ENCODE peak calls at places on chromosomes 16 and 17, in four cellular contexts. One of them, this sample, is unnamed.

GRCh38 chr17:29116652-29117439 is 63.4 kb downstream of the MYO18A start:
- DNase-seq in stimulated activated naive CD8-positive, alpha-beta T cell treated with anti-CD3 and anti-CD28 coated beads, Interleukin-15, amount 100 ng/mL, for 72 hours: peak; percentile 70
- DNase-seq in kidney epithelial cell: no peak
- DNase-seq in MCF 10A: peak; percentile 68
- DNase-seq in this sample: no peak

GRCh38 chr16:30551781-30552180 is 6.4 kb downstream of the ZNF764 start:
- DNase-seq in stimulated activated naive CD8-positive, alpha-beta T cell treated with anti-CD3 and anti-CD28 coated beads, Interleukin-15, amount 100 ng/mL, for 72 hours: peak; percentile 63
- DNase-seq in MCF 10A: no peak
- DNase-seq in kidney epithelial cell: no peak
- DNase-seq in this sample: no peak

GRCh38 chr17:40535438-40535837 is 29.8 kb downstream of the CCR7 start:
- DNase-seq in kidney epithelial cell: no peak
- DNase-seq in MCF 10A: no peak
- DNase-seq in stimulated activated naive CD8-positive, alpha-beta T cell treated with anti-CD3 and anti-CD28 coated beads, Interleukin-15, amount 100 ng/mL, for 72 hours: no peak
- DNase-seq in this sample: no peak

GRCh38 chr16:57147381-57148191 is 38.3 kb downstream of the PSME3IP1 start:
- DNase-seq in stimulated activated naive CD8-positive, alpha-beta T cell treated with anti-CD3 and anti-CD28 coated beads, Interleukin-15, amount 100 ng/mL, for 72 hours: no peak
- DNase-seq in MCF 10A: no peak
- DNase-seq in kidney epithelial cell: no peak
- DNase-seq in this sample: no peak

GRCh38 chr17:45314761-45315549 is 1.9 kb downstream of the MAP3K14 start:
- DNase-seq in stimulated activated naive CD8-positive, alpha-beta T cell treated with anti-CD3 and anti-CD28 coated beads, Interleukin-15, amount 100 ng/mL, for 72 hours: peak; percentile 38
- DNase-seq in MCF 10A: no peak
- DNase-seq in kidney epithelial cell: no peak
- DNase-seq in this sample: no peak

GRCh38 chr16:52366997-52367396 is 179.9 kb downstream of the TOX3 start:
- DNase-seq in kidney epithelial cell: no peak
- DNase-seq in MCF 10A: no peak
- DNase-seq in stimulated activated naive CD8-positive, alpha-beta T cell treated with anti-CD3 and anti-CD28 coated beads, Interleukin-15, amount 100 ng/mL, for 72 hours: no peak
- DNase-seq in this sample: no peak

GRCh38 chr17:19716108-19717030 is at the start of gene SLC47A2:
- DNase-seq in MCF 10A: peak; percentile 48
- DNase-seq in stimulated activated naive CD8-positive, alpha-beta T cell treated with anti-CD3 and anti-CD28 coated beads, Interleukin-15, amount 100 ng/mL, for 72 hours: no peak
- DNase-seq in kidney epithelial cell: peak; percentile 35
- DNase-seq in this sample: no peak

GRCh38 chr17:43132117-43132516 is 7.0 kb upstream of the BRCA1 start:
- DNase-seq in stimulated activated naive CD8-positive, alpha-beta T cell treated with anti-CD3 and anti-CD28 coated beads, Interleukin-15, amount 100 ng/mL, for 72 hours: no peak
- DNase-seq in kidney epithelial cell: no peak
- DNase-seq in MCF 10A: no peak
- DNase-seq in this sample: no peak

GRCh38 chr17:4508207-4508606 is 9.5 kb downstream of the SPNS2 start:
- DNase-seq in MCF 10A: no peak
- DNase-seq in kidney epithelial cell: no peak
- DNase-seq in stimulated activated naive CD8-positive, alpha-beta T cell treated with anti-CD3 and anti-CD28 coated beads, Interleukin-15, amount 100 ng/mL, for 72 hours: no peak
- DNase-seq in this sample: no peak

GRCh38 chr17:50155115-50155819 is 4.8 kb upstream of the PPP1R9B start:
- DNase-seq in stimulated activated naive CD8-positive, alpha-beta T cell treated with anti-CD3 and anti-CD28 coated beads, Interleukin-15, amount 100 ng/mL, for 72 hours: no peak
- DNase-seq in kidney epithelial cell: no peak
- DNase-seq in MCF 10A: peak; percentile 43
- DNase-seq in this sample: no peak

GRCh38 chr16:17379121-17379571 is 91.6 kb downstream of the XYLT1 start:
- DNase-seq in kidney epithelial cell: no peak
- DNase-seq in MCF 10A: no peak
- DNase-seq in stimulated activated naive CD8-positive, alpha-beta T cell treated with anti-CD3 and anti-CD28 coated beads, Interleukin-15, amount 100 ng/mL, for 72 hours: no peak
- DNase-seq in this sample: no peak

GRCh38 chr16:86205521-86206245 is 304.6 kb upstream of the FOXF1 start:
- DNase-seq in kidney epithelial cell: no peak
- DNase-seq in MCF 10A: no peak
- DNase-seq in stimulated activated naive CD8-positive, alpha-beta T cell treated with anti-CD3 and anti-CD28 coated beads, Interleukin-15, amount 100 ng/mL, for 72 hours: no peak
- DNase-seq in this sample: no peak

GRCh38 chr17:15436399-15437369 is 30.7 kb downstream of the CDRT4 start:
- DNase-seq in kidney epithelial cell: no peak
- DNase-seq in MCF 10A: peak; percentile 27
- DNase-seq in stimulated activated naive CD8-positive, alpha-beta T cell treated with anti-CD3 and anti-CD28 coated beads, Interleukin-15, amount 100 ng/mL, for 72 hours: peak; percentile 10
- DNase-seq in this sample: no peak

GRCh38 chr17:61904094-61904710 is 23.6 kb downstream of the INTS2 start:
- DNase-seq in stimulated activated naive CD8-positive, alpha-beta T cell treated with anti-CD3 and anti-CD28 coated beads, Interleukin-15, amount 100 ng/mL, for 72 hours: no peak
- DNase-seq in kidney epithelial cell: no peak
- DNase-seq in MCF 10A: no peak
- DNase-seq in this sample: no peak

GRCh38 chr17:8820311-8821010 is 21.3 kb upstream of the MFSD6L start:
- DNase-seq in MCF 10A: no peak
- DNase-seq in kidney epithelial cell: no peak
- DNase-seq in stimulated activated naive CD8-positive, alpha-beta T cell treated with anti-CD3 and anti-CD28 coated beads, Interleukin-15, amount 100 ng/mL, for 72 hours: no peak
- DNase-seq in this sample: no peak

GRCh38 chr17:9895923-9896322 is 9.1 kb downstream of the RCVRN start:
- DNase-seq in stimulated activated naive CD8-positive, alpha-beta T cell treated with anti-CD3 and anti-CD28 coated beads, Interleukin-15, amount 100 ng/mL, for 72 hours: no peak
- DNase-seq in MCF 10A: no peak
- DNase-seq in kidney epithelial cell: no peak
- DNase-seq in this sample: no peak

GRCh38 chr17:4725646-4726300 is 5.5 kb upstream of the MED11 start:
- DNase-seq in stimulated activated naive CD8-positive, alpha-beta T cell treated with anti-CD3 and anti-CD28 coated beads, Interleukin-15, amount 100 ng/mL, for 72 hours: no peak
- DNase-seq in kidney epithelial cell: no peak
- DNase-seq in MCF 10A: no peak
- DNase-seq in this sample: no peak

GRCh38 chr16:1010266-1010665 is 28.7 kb downstream of the SOX8 start:
- DNase-seq in MCF 10A: no peak
- DNase-seq in stimulated activated naive CD8-positive, alpha-beta T cell treated with anti-CD3 and anti-CD28 coated beads, Interleukin-15, amount 100 ng/mL, for 72 hours: no peak
- DNase-seq in kidney epithelial cell: no peak
- DNase-seq in this sample: no peak

GRCh38 chr17:41520821-41521521 is 2.3 kb upstream of the KRT15 start:
- DNase-seq in MCF 10A: peak; percentile 55
- DNase-seq in stimulated activated naive CD8-positive, alpha-beta T cell treated with anti-CD3 and anti-CD28 coated beads, Interleukin-15, amount 100 ng/mL, for 72 hours: no peak
- DNase-seq in kidney epithelial cell: no peak
- DNase-seq in this sample: no peak

GRCh38 chr16:25126820-25127232 is 15.3 kb downstream of the LCMT1 start:
- DNase-seq in MCF 10A: peak; percentile 86
- DNase-seq in kidney epithelial cell: no peak
- DNase-seq in stimulated activated naive CD8-positive, alpha-beta T cell treated with anti-CD3 and anti-CD28 coated beads, Interleukin-15, amount 100 ng/mL, for 72 hours: peak; percentile 28
- DNase-seq in this sample: no peak

GRCh38 chr17:7886227-7887037 is 2.2 kb upstream of the CHD3 start:
- DNase-seq in MCF 10A: peak; percentile 45
- DNase-seq in kidney epithelial cell: no peak
- DNase-seq in stimulated activated naive CD8-positive, alpha-beta T cell treated with anti-CD3 and anti-CD28 coated beads, Interleukin-15, amount 100 ng/mL, for 72 hours: peak; percentile 61
- DNase-seq in this sample: no peak

GRCh38 chr16:17544785-17545184 is 74.0 kb upstream of the XYLT1 start:
- DNase-seq in stimulated activated naive CD8-positive, alpha-beta T cell treated with anti-CD3 and anti-CD28 coated beads, Interleukin-15, amount 100 ng/mL, for 72 hours: no peak
- DNase-seq in MCF 10A: no peak
- DNase-seq in kidney epithelial cell: no peak
- DNase-seq in this sample: no peak

GRCh38 chr17:79633154-79633553 is 22.3 kb upstream of the RBFOX3 start:
- DNase-seq in kidney epithelial cell: no peak
- DNase-seq in MCF 10A: no peak
- DNase-seq in stimulated activated naive CD8-positive, alpha-beta T cell treated with anti-CD3 and anti-CD28 coated beads, Interleukin-15, amount 100 ng/mL, for 72 hours: peak; percentile 6
- DNase-seq in this sample: peak; percentile 43

GRCh38 chr16:67174706-67175231 is 4.4 kb downstream of the NOL3 start:
- DNase-seq in stimulated activated naive CD8-positive, alpha-beta T cell treated with anti-CD3 and anti-CD28 coated beads, Interleukin-15, amount 100 ng/mL, for 72 hours: no peak
- DNase-seq in kidney epithelial cell: no peak
- DNase-seq in MCF 10A: no peak
- DNase-seq in this sample: no peak

GRCh38 chr16:27112093-27112811 is 45.5 kb downstream of the C16orf82 start:
- DNase-seq in MCF 10A: no peak
- DNase-seq in stimulated activated naive CD8-positive, alpha-beta T cell treated with anti-CD3 and anti-CD28 coated beads, Interleukin-15, amount 100 ng/mL, for 72 hours: no peak
- DNase-seq in kidney epithelial cell: no peak
- DNase-seq in this sample: no peak

This sample was measured in ascending aorta.